ENCODE peak calls at places on chromosomes 1 and 21, in seven cellular contexts. One of them, this sample, is unnamed.

GRCh38 chr1:172283766-172284165 is 136.7 kb upstream of the C1orf105 start:
- DNase-seq in B cell: no peak
- DNase-seq in activated CD8-positive, alpha-beta T cell treated with anti-CD3 and anti-CD28 coated beads for 36 hours: no peak
- DNase-seq in lower leg skin: no peak
- DNase-seq in tibial artery: no peak
- DNase-seq in RWPE1: no peak
- DNase-seq in CD8-positive, alpha-beta T cell: no peak
- DNase-seq in this sample: no peak

GRCh38 chr21:36839123-36839522 is 127.3 kb downstream of the HLCS start:
- DNase-seq in tibial artery: no peak
- DNase-seq in lower leg skin: no peak
- DNase-seq in RWPE1: no peak
- DNase-seq in activated CD8-positive, alpha-beta T cell treated with anti-CD3 and anti-CD28 coated beads for 36 hours: no peak
- DNase-seq in B cell: no peak
- DNase-seq in CD8-positive, alpha-beta T cell: no peak
- DNase-seq in this sample: no peak

GRCh38 chr1:193104496-193104905 is 713 bp downstream of the GLRX2 start:
- DNase-seq in lower leg skin: peak
- DNase-seq in activated CD8-positive, alpha-beta T cell treated with anti-CD3 and anti-CD28 coated beads for 36 hours: peak
- DNase-seq in RWPE1: peak
- DNase-seq in tibial artery: peak
- DNase-seq in CD8-positive, alpha-beta T cell: no peak
- DNase-seq in B cell: peak
- DNase-seq in this sample: peak

GRCh38 chr1:160542303-160542945 is 19.4 kb upstream of the SLAMF6 start:
- DNase-seq in activated CD8-positive, alpha-beta T cell treated with anti-CD3 and anti-CD28 coated beads for 36 hours: no peak
- DNase-seq in CD8-positive, alpha-beta T cell: no peak
- DNase-seq in tibial artery: no peak
- DNase-seq in RWPE1: no peak
- DNase-seq in lower leg skin: no peak
- DNase-seq in B cell: no peak
- DNase-seq in this sample: no peak

GRCh38 chr21:34592120-34592561 is 22.8 kb downstream of the RCAN1 start:
- DNase-seq in tibial artery: no peak
- DNase-seq in CD8-positive, alpha-beta T cell: no peak
- DNase-seq in lower leg skin: no peak
- DNase-seq in RWPE1: no peak
- DNase-seq in B cell: no peak
- DNase-seq in activated CD8-positive, alpha-beta T cell treated with anti-CD3 and anti-CD28 coated beads for 36 hours: no peak
- DNase-seq in this sample: no peak

GRCh38 chr1:160850541-160850940 is 12.1 kb downstream of the CD244 start:
- DNase-seq in lower leg skin: no peak
- DNase-seq in RWPE1: no peak
- DNase-seq in B cell: no peak
- DNase-seq in tibial artery: no peak
- DNase-seq in CD8-positive, alpha-beta T cell: no peak
- DNase-seq in activated CD8-positive, alpha-beta T cell treated with anti-CD3 and anti-CD28 coated beads for 36 hours: no peak
- DNase-seq in this sample: no peak

GRCh38 chr1:94768046-94768445 is 52.1 kb upstream of the SLC44A3 start:
- DNase-seq in B cell: no peak
- DNase-seq in lower leg skin: no peak
- DNase-seq in tibial artery: no peak
- DNase-seq in RWPE1: no peak
- DNase-seq in CD8-positive, alpha-beta T cell: no peak
- DNase-seq in activated CD8-positive, alpha-beta T cell treated with anti-CD3 and anti-CD28 coated beads for 36 hours: no peak
- DNase-seq in this sample: no peak

GRCh38 chr1:111489604-111490003 is 13.8 kb downstream of the ADORA3 start:
- DNase-seq in tibial artery: peak
- DNase-seq in CD8-positive, alpha-beta T cell: no peak
- DNase-seq in activated CD8-positive, alpha-beta T cell treated with anti-CD3 and anti-CD28 coated beads for 36 hours: no peak
- DNase-seq in lower leg skin: peak
- DNase-seq in B cell: no peak
- DNase-seq in RWPE1: no peak
- DNase-seq in this sample: no peak

GRCh38 chr1:54599211-54599823 is 24.0 kb downstream of the FAM151A start:
- DNase-seq in activated CD8-positive, alpha-beta T cell treated with anti-CD3 and anti-CD28 coated beads for 36 hours: no peak
- DNase-seq in RWPE1: no peak
- DNase-seq in lower leg skin: no peak
- DNase-seq in B cell: no peak
- DNase-seq in CD8-positive, alpha-beta T cell: no peak
- DNase-seq in tibial artery: no peak
- DNase-seq in this sample: no peak

GRCh38 chr1:238187575-238187949 is 296.8 kb upstream of the ZP4 start:
- DNase-seq in activated CD8-positive, alpha-beta T cell treated with anti-CD3 and anti-CD28 coated beads for 36 hours: no peak
- DNase-seq in tibial artery: no peak
- DNase-seq in B cell: no peak
- DNase-seq in CD8-positive, alpha-beta T cell: no peak
- DNase-seq in lower leg skin: no peak
- DNase-seq in RWPE1: no peak
- DNase-seq in this sample: no peak

GRCh38 chr21:21111309-21111920 is 113.2 kb downstream of the NCAM2 start:
- DNase-seq in RWPE1: no peak
- DNase-seq in B cell: no peak
- DNase-seq in activated CD8-positive, alpha-beta T cell treated with anti-CD3 and anti-CD28 coated beads for 36 hours: no peak
- DNase-seq in lower leg skin: no peak
- DNase-seq in tibial artery: no peak
- DNase-seq in CD8-positive, alpha-beta T cell: no peak
- DNase-seq in this sample: no peak

GRCh38 chr1:77319036-77319705 is 37.4 kb downstream of the AK5 start:
- DNase-seq in lower leg skin: no peak
- DNase-seq in B cell: no peak
- DNase-seq in tibial artery: no peak
- DNase-seq in activated CD8-positive, alpha-beta T cell treated with anti-CD3 and anti-CD28 coated beads for 36 hours: no peak
- DNase-seq in CD8-positive, alpha-beta T cell: no peak
- DNase-seq in RWPE1: no peak
- DNase-seq in this sample: no peak

GRCh38 chr1:165884690-165885304 is 57.4 kb downstream of the UCK2 start:
- DNase-seq in activated CD8-positive, alpha-beta T cell treated with anti-CD3 and anti-CD28 coated beads for 36 hours: no peak
- DNase-seq in CD8-positive, alpha-beta T cell: no peak
- DNase-seq in lower leg skin: no peak
- DNase-seq in RWPE1: no peak
- DNase-seq in B cell: no peak
- DNase-seq in tibial artery: no peak
- DNase-seq in this sample: no peak

GRCh38 chr1:47618222-47618720 is 180.4 kb downstream of the FOXD2 start:
- DNase-seq in lower leg skin: peak
- DNase-seq in tibial artery: no peak
- DNase-seq in B cell: no peak
- DNase-seq in activated CD8-positive, alpha-beta T cell treated with anti-CD3 and anti-CD28 coated beads for 36 hours: no peak
- DNase-seq in CD8-positive, alpha-beta T cell: no peak
- DNase-seq in RWPE1: no peak
- DNase-seq in this sample: no peak

GRCh38 chr1:27571439-27572018 is 32.4 kb downstream of the AHDC1 start:
- DNase-seq in CD8-positive, alpha-beta T cell: no peak
- DNase-seq in B cell: no peak
- DNase-seq in activated CD8-positive, alpha-beta T cell treated with anti-CD3 and anti-CD28 coated beads for 36 hours: no peak
- DNase-seq in tibial artery: no peak
- DNase-seq in RWPE1: no peak
- DNase-seq in lower leg skin: no peak
- DNase-seq in this sample: no peak

GRCh38 chr21:22961248-22961647 is 1963.0 kb downstream of the NCAM2 start:
- DNase-seq in RWPE1: no peak
- DNase-seq in lower leg skin: no peak
- DNase-seq in B cell: peak
- DNase-seq in CD8-positive, alpha-beta T cell: no peak
- DNase-seq in tibial artery: no peak
- DNase-seq in activated CD8-positive, alpha-beta T cell treated with anti-CD3 and anti-CD28 coated beads for 36 hours: no peak
- DNase-seq in this sample: no peak

GRCh38 chr1:207908112-207908734 is 2.7 kb downstream of the CD34 start:
- DNase-seq in RWPE1: no peak
- DNase-seq in B cell: no peak
- DNase-seq in lower leg skin: no peak
- DNase-seq in CD8-positive, alpha-beta T cell: no peak
- DNase-seq in tibial artery: peak
- DNase-seq in activated CD8-positive, alpha-beta T cell treated with anti-CD3 and anti-CD28 coated beads for 36 hours: no peak
- DNase-seq in this sample: no peak
- TF ChIP-seq CTCF in RWPE1: no peak
- TF ChIP-seq CTCF in B cell: no peak
- TF ChIP-seq CTCF in lower leg skin: no peak
- TF ChIP-seq CTCF in CD8-positive, alpha-beta T cell: no peak
- TF ChIP-seq CTCF in tibial artery: no peak
- TF ChIP-seq CTCF in activated CD8-positive, alpha-beta T cell treated with anti-CD3 and anti-CD28 coated beads for 36 hours: no peak
- TF ChIP-seq CTCF in this sample: peak

GRCh38 chr21:39453571-39454179 is 1.9 kb downstream of the SH3BGR start:
- DNase-seq in tibial artery: no peak
- DNase-seq in CD8-positive, alpha-beta T cell: no peak
- DNase-seq in B cell: no peak
- DNase-seq in activated CD8-positive, alpha-beta T cell treated with anti-CD3 and anti-CD28 coated beads for 36 hours: no peak
- DNase-seq in lower leg skin: no peak
- DNase-seq in RWPE1: no peak
- DNase-seq in this sample: no peak

GRCh38 chr21:39452207-39452964 is 616 bp downstream of the SH3BGR start:
- DNase-seq in activated CD8-positive, alpha-beta T cell treated with anti-CD3 and anti-CD28 coated beads for 36 hours: no peak
- DNase-seq in RWPE1: no peak
- DNase-seq in CD8-positive, alpha-beta T cell: no peak
- DNase-seq in B cell: no peak
- DNase-seq in tibial artery: no peak
- DNase-seq in lower leg skin: no peak
- DNase-seq in this sample: no peak

GRCh38 chr21:39454949-39455668 is 3.3 kb downstream of the SH3BGR start:
- DNase-seq in CD8-positive, alpha-beta T cell: no peak
- DNase-seq in activated CD8-positive, alpha-beta T cell treated with anti-CD3 and anti-CD28 coated beads for 36 hours: no peak
- DNase-seq in lower leg skin: no peak
- DNase-seq in tibial artery: no peak
- DNase-seq in B cell: no peak
- DNase-seq in RWPE1: no peak
- DNase-seq in this sample: no peak

GRCh38 chr21:39452965-39453332 is 1.2 kb downstream of the SH3BGR start:
- DNase-seq in activated CD8-positive, alpha-beta T cell treated with anti-CD3 and anti-CD28 coated beads for 36 hours: no peak
- DNase-seq in CD8-positive, alpha-beta T cell: no peak
- DNase-seq in RWPE1: no peak
- DNase-seq in tibial artery: no peak
- DNase-seq in lower leg skin: no peak
- DNase-seq in B cell: no peak
- DNase-seq in this sample: no peak

GRCh38 chr21:39456665-39457064 is 4.9 kb downstream of the SH3BGR start:
- DNase-seq in RWPE1: no peak
- DNase-seq in activated CD8-positive, alpha-beta T cell treated with anti-CD3 and anti-CD28 coated beads for 36 hours: no peak
- DNase-seq in CD8-positive, alpha-beta T cell: no peak
- DNase-seq in B cell: no peak
- DNase-seq in lower leg skin: no peak
- DNase-seq in tibial artery: no peak
- DNase-seq in this sample: no peak
- TF ChIP-seq CTCF in RWPE1: no peak
- TF ChIP-seq CTCF in activated CD8-positive, alpha-beta T cell treated with anti-CD3 and anti-CD28 coated beads for 36 hours: peak
- TF ChIP-seq CTCF in CD8-positive, alpha-beta T cell: no peak
- TF ChIP-seq CTCF in B cell: peak
- TF ChIP-seq CTCF in lower leg skin: no peak
- TF ChIP-seq CTCF in tibial artery: peak
- TF ChIP-seq CTCF in this sample: no peak

GRCh38 chr1:183554577-183554976 is 35.7 kb downstream of the NCF2 start:
- DNase-seq in tibial artery: no peak
- DNase-seq in B cell: peak
- DNase-seq in lower leg skin: no peak
- DNase-seq in activated CD8-positive, alpha-beta T cell treated with anti-CD3 and anti-CD28 coated beads for 36 hours: no peak
- DNase-seq in CD8-positive, alpha-beta T cell: no peak
- DNase-seq in RWPE1: no peak
- DNase-seq in this sample: no peak

GRCh38 chr1:183548136-183548535 is 42.1 kb downstream of the NCF2 start:
- DNase-seq in activated CD8-positive, alpha-beta T cell treated with anti-CD3 and anti-CD28 coated beads for 36 hours: no peak
- DNase-seq in CD8-positive, alpha-beta T cell: no peak
- DNase-seq in RWPE1: no peak
- DNase-seq in B cell: peak
- DNase-seq in lower leg skin: no peak
- DNase-seq in tibial artery: no peak
- DNase-seq in this sample: no peak

GRCh38 chr1:183553769-183554168 is 36.5 kb downstream of the NCF2 start:
- DNase-seq in CD8-positive, alpha-beta T cell: no peak
- DNase-seq in tibial artery: no peak
- DNase-seq in lower leg skin: no peak
- DNase-seq in B cell: no peak
- DNase-seq in RWPE1: no peak
- DNase-seq in activated CD8-positive, alpha-beta T cell treated with anti-CD3 and anti-CD28 coated beads for 36 hours: no peak
- DNase-seq in this sample: no peak

GRCh38 chr1:183550915-183551314 is 39.3 kb downstream of the NCF2 start:
- DNase-seq in lower leg skin: no peak
- DNase-seq in B cell: no peak
- DNase-seq in RWPE1: no peak
- DNase-seq in tibial artery: no peak
- DNase-seq in activated CD8-positive, alpha-beta T cell treated with anti-CD3 and anti-CD28 coated beads for 36 hours: no peak
- DNase-seq in CD8-positive, alpha-beta T cell: no peak
- DNase-seq in this sample: no peak

DNA sequence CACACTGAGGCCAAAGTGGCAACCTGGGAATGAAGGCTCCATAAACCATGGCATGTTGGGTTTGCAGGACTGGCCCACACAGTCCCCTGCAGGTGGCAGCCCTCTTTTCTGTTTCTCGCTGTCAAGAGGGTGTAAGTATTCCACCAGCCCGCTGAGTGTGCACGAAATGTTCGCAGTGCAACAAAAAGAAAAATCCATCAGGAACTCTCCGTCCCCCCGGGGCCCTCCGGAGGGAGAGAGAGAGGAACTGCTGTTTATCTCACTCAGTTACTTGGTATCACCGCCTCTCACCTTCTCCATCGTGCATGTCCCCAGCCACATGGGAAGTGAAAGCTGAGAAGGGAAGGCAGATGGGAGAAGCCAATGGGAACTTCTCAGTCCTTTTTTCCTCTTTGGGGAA is 38.3 kb downstream of the NCF2 start:
- DNase-seq in CD8-positive, alpha-beta T cell: no peak
- DNase-seq in lower leg skin: no peak
- DNase-seq in RWPE1: no peak
- DNase-seq in B cell: no peak
- DNase-seq in tibial artery: no peak
- DNase-seq in activated CD8-positive, alpha-beta T cell treated with anti-CD3 and anti-CD28 coated beads for 36 hours: no peak
- DNase-seq in this sample: no peak
- TF ChIP-seq CTCF in CD8-positive, alpha-beta T cell: no peak
- TF ChIP-seq CTCF in lower leg skin: no peak
- TF ChIP-seq CTCF in RWPE1: no peak
- TF ChIP-seq CTCF in B cell: no peak
- TF ChIP-seq CTCF in tibial artery: no peak
- TF ChIP-seq CTCF in activated CD8-positive, alpha-beta T cell treated with anti-CD3 and anti-CD28 coated beads for 36 hours: no peak
- TF ChIP-seq CTCF in this sample: no peak

DNA sequence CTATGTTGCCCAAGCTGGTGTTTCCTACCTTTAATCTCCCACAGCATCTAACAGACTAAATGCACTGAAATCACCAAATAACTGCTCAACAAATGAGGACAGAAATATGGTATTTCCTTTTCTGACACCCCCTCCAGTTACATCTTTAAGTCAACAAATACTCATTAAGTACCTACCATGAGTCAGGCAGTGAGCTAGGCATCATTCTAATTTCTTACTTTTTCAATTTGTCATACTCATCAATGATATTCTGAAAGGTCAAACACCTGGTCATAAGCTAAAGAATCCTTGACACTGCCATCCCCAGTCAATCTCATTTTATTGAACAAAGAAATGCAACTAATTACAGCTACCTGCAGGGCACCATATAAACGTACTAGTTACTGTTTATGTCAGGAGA is 36.6 kb downstream of the LUZP1 start:
- DNase-seq in activated CD8-positive, alpha-beta T cell treated with anti-CD3 and anti-CD28 coated beads for 36 hours: no peak
- DNase-seq in B cell: no peak
- DNase-seq in RWPE1: peak
- DNase-seq in CD8-positive, alpha-beta T cell: no peak
- DNase-seq in lower leg skin: no peak
- DNase-seq in tibial artery: no peak
- DNase-seq in this sample: no peak
- TF ChIP-seq CTCF in activated CD8-positive, alpha-beta T cell treated with anti-CD3 and anti-CD28 coated beads for 36 hours: no peak
- TF ChIP-seq CTCF in B cell: no peak
- TF ChIP-seq CTCF in RWPE1: no peak
- TF ChIP-seq CTCF in CD8-positive, alpha-beta T cell: no peak
- TF ChIP-seq CTCF in lower leg skin: no peak
- TF ChIP-seq CTCF in tibial artery: no peak
- TF ChIP-seq CTCF in this sample: no peak